ENCODE peak calls at places on chromosomes 4 and X, in four cellular contexts. E is H1, N is Caco-2, T is HCT116. Y is an unnamed sample.

GRCh38 chrX:42241421-42241820 is 318.1 kb upstream of the CASK start:
- DNase-seq in E (no peak), T (no peak), N (no peak), Y (no peak)

GRCh38 chrX:151984328-151984727 is 9.9 kb upstream of the GABRE start:
- DNase-seq in T (no peak), E (no peak), N (no peak), Y (no peak)

GRCh38 chrX:135973025-135973547 is 702 bp downstream of the MMGT1 start:
- DNase-seq in N (no peak), E (no peak), T (no peak), Y (no peak)

GRCh38 chr4:21949073-21949457 is 493 bp upstream of the KCNIP4 start:
- DNase-seq in T (no peak), E (peak), N (no peak), Y (no peak)

GRCh38 chr4:176437756-176438155 is 118.0 kb downstream of the SPCS3 start:
- DNase-seq in T (no peak), N (no peak), E (no peak), Y (no peak)

GRCh38 chr4:15956179-15956850 is 6.7 kb downstream of the FGFBP2 start:
- DNase-seq in T (peak), N (peak), E (peak), Y (peak)

GRCh38 chrX:119753639-119754257 is 4.6 kb upstream of the SOWAHD start:
- DNase-seq in E (no peak), N (no peak), T (peak), Y (no peak)

GRCh38 chr4:106277140-106277680 is 38.8 kb downstream of the TBCK start:
- DNase-seq in E (no peak), T (no peak), N (no peak), Y (no peak)

GRCh38 chrX:129493643-129494042 is 29.6 kb downstream of the SMARCA1 start:
- DNase-seq in E (no peak), N (no peak), T (no peak), Y (no peak)

GRCh38 chr4:157810137-157810774 is 362.6 kb downstream of the GASK1B start:
- DNase-seq in E (no peak), T (no peak), N (no peak), Y (no peak)

GRCh38 chr4:5037553-5038551 is 13.4 kb upstream of the STK32B start:
- DNase-seq in E (no peak), N (no peak), T (no peak), Y (peak)

GRCh38 chrX:136425996-136426395 is 61.8 kb upstream of the BRS3 start:
- DNase-seq in T (no peak), E (no peak), N (no peak), Y (no peak)

GRCh38 chr4:122783301-122784215 is 43.1 kb upstream of the FGF2 start:
- DNase-seq in N (peak), T (peak), E (peak), Y (peak)

GRCh38 chr4:185992585-185992984 is 76.4 kb upstream of the TLR3 start:
- DNase-seq in T (no peak), N (no peak), E (no peak), Y (no peak)

GRCh38 chrX:69062493-69062892 is 102.8 kb downstream of the PJA1 start:
- DNase-seq in E (peak), N (no peak), T (no peak), Y (no peak)

GRCh38 chr4:54550415-54551171 is 107.2 kb upstream of the KIT start:
- DNase-seq in N (no peak), T (no peak), E (no peak), Y (no peak)

GRCh38 chr4:98939892-98940298 is 11.0 kb upstream of the EIF4E start:
- DNase-seq in N (no peak), E (no peak), T (peak), Y (no peak)

GRCh38 chrX:156000361-156000926 is 2.9 kb downstream of the IL9R start:
- DNase-seq in T (no peak), E (no peak), N (no peak), Y (no peak)

GRCh38 chr4:3250438-3250955 is 1.5 kb downstream of the MSANTD1 start:
- DNase-seq in N (peak), E (no peak), T (no peak), Y (no peak)

GRCh38 chr4:48100248-48100647 is 33.8 kb downstream of the TXK start:
- DNase-seq in N (no peak), T (no peak), E (no peak), Y (peak)

GRCh38 chr4:112939901-112940300 is 109.6 kb upstream of the ANK2 start:
- DNase-seq in N (no peak), E (no peak), T (no peak), Y (no peak)

GRCh38 chr4:112942077-112942476 is 107.4 kb upstream of the ANK2 start:
- DNase-seq in E (no peak), N (no peak), T (no peak), Y (no peak)

GRCh38 chr4:112933790-112934189 is 115.7 kb upstream of the ANK2 start:
- DNase-seq in E (no peak), T (no peak), N (no peak), Y (no peak)

GRCh38 chr4:112940364-112940763 is 109.1 kb upstream of the ANK2 start:
- DNase-seq in N (no peak), E (no peak), T (no peak), Y (no peak)

DNA sequence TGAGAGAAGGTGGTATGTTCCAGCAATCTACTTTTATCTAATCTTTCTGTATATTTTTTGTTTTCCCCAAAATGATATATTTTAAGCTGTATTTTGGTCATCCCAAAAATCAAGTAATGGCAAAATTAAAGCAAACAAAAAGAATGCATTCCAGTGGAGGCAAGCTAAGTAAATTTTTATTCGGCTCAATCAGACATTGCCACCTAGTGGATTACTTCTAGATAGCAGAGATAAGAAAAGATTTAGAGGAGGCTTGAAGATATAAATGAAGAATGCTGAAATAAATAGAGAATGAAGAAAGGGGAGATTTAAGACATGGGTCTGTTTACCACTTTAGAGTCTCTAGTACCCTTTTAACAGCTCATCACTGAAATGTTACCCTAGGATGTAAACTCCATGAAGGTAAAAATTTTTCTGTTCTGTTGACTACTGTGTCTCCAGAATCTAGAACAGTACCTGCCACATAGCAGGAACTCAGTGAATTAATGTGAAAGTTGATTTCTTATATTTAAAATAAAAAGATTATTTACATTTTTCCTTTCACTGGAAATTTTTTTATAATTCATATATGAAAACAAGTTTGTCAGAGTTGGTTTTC is 110.9 kb upstream of the ANK2 start:
- DNase-seq in N (no peak), E (no peak), T (peak), Y (peak)
- TF ChIP-seq CTCF in N (peak), E (peak), T (peak), Y (peak)

DNA sequence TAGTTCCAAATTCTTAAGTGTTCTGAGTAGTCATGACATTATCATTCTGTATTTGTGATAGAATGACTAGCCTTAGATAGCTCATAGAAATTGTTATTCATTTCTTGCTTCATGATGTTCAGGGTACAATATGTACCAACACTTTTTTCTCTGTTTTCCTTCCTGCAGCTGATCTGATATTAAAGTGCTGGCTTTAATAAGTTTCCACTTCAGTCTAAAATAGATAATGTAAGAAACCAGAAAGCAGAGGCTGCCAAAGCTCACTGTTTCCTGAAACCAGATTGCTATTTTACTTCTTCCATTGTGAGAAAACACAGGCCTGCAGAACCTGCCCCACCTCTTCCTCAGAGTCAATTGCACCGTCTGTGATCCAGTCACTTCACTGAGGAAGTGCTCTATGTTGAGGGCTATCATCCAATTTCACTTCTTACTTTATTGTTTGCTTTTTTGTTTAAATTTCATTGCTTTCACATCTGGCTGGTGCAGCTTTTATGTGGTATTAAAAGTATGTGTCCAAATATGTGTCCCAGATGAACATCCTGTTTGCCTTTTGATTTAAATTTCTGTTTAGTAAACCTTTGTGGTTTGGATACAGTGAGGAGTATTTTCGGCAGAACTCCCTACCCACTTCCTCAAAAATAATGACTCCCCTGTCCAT is 652.1 kb downstream of the ANKRD50 start:
- DNase-seq in E (no peak), T (no peak), N (no peak), Y (peak)
- H3K4me3 ChIP-seq in E (no peak), T (no peak), N (no peak), Y (no peak)

DNA sequence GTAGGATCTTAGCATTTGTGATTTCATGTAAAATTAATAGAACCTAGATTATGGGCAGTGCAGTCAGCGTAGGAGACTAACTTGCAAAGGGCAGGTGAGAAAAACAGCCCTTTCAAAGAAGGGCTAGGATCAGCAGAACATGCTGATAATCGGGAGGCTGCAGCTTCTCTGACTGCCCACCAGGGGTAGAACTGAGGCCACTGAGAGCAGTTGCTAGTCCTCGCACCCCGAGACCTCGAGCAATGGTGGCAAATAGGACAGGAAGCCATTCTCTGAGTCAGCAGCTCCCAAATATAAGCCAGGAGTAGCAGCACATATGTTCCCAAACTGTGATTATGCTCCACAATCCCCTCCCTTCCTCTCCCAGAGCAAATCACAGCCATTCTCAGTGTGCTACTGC is 186.4 kb downstream of the MSL3 start:
- DNase-seq in E (peak), N (peak), T (no peak), Y (peak)
- TF ChIP-seq CTCF in E (peak), N (peak), T (no peak), Y (peak)

GRCh38 chrX:47745386-47745785 is 86.4 kb upstream of the UXT start:
- DNase-seq in T (no peak), E (no peak), N (no peak), Y (no peak)
- H3K4me3 ChIP-seq in T (no peak), E (no peak), N (no peak), Y (no peak)

DNA sequence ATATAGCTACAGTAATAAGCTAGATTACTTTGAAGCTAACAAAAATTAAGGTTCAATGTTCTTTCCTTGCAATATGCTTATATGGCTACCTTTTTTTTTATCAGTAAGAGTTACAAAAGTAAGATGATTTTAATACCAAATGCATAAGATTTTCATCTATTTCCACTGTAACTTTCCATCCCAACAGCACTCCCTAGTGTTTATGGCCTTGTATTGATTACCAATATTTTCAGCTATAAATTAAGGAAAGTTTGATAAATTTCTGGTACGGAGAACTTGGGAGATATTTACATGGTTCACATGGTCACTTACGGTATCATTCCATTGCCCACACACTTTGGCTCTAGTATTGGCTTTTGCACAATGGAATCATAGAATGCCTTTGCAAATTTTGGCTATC is 448.9 kb upstream of the PABPC4L start:
- DNase-seq in T (no peak), E (no peak), N (no peak), Y (no peak)
- TF ChIP-seq CTCF in T (no peak), E (no peak), N (no peak), Y (no peak)